ENCODE peak calls at places on chromosome 10, in seven cellular contexts. G is neural progenitor cell; R is iPS DF 6.9; N is transverse colon; O is colonic mucosa; B is brain microvascular endothelial cell; C is CD8-positive, alpha-beta memory T cell. D is an unnamed sample.

GRCh38 chr10:88991161-88991899 is 732 bp downstream of the FAS start:
- DNase-seq in G (peak), R (no peak), N (peak), O (peak), B (peak), C (peak), D (peak)

GRCh38 chr10:116511365-116511764 is 34.4 kb upstream of the PNLIP start:
- DNase-seq in G (no peak), R (no peak), N (no peak), O (no peak), B (no peak), C (no peak), D (no peak)

GRCh38 chr10:78634835-78635234 is 433.9 kb upstream of the ZMIZ1 start:
- DNase-seq in G (no peak), R (no peak), N (no peak), O (no peak), B (peak), C (no peak), D (no peak)

GRCh38 chr10:19702215-19702614 is 114.0 kb upstream of the PLXDC2 start:
- DNase-seq in G (no peak), R (no peak), N (no peak), O (no peak), B (peak), C (no peak), D (no peak)

GRCh38 chr10:69994262-69994661 is 58.4 kb upstream of the MACROH2A2 start:
- DNase-seq in G (peak), R (peak), N (peak), O (peak), B (peak), C (no peak), D (peak)

GRCh38 chr10:65284495-65285041 is 1641.3 kb upstream of the LRRTM3 start:
- DNase-seq in G (no peak), R (no peak), N (no peak), O (peak), B (no peak), C (no peak), D (no peak)

GRCh38 chr10:106576534-106576933 is 588.0 kb downstream of the SORCS1 start:
- DNase-seq in G (no peak), R (no peak), N (no peak), O (no peak), B (no peak), C (no peak), D (no peak)

GRCh38 chr10:58741673-58742072 is 229.0 kb downstream of the BICC1 start:
- DNase-seq in G (no peak), R (no peak), N (no peak), O (no peak), B (no peak), C (no peak), D (no peak)

GRCh38 chr10:22670796-22671195 is 43.6 kb downstream of the PIP4K2A start:
- DNase-seq in G (no peak), R (no peak), N (no peak), O (no peak), B (no peak), C (no peak), D (no peak)

GRCh38 chr10:8410506-8410905 is 356.0 kb downstream of the GATA3 start:
- DNase-seq in G (no peak), R (no peak), N (no peak), O (no peak), B (no peak), C (no peak), D (no peak)

GRCh38 chr10:58791137-58791536 is 278.5 kb downstream of the BICC1 start:
- DNase-seq in G (no peak), R (no peak), N (no peak), O (no peak), B (no peak), C (no peak), D (no peak)

GRCh38 chr10:98611432-98611831 is 164.7 kb upstream of the HPS1 start:
- DNase-seq in G (no peak), R (no peak), N (no peak), O (no peak), B (no peak), C (no peak), D (no peak)

GRCh38 chr10:117362313-117362712 is 12.9 kb downstream of the PDZD8 start:
- DNase-seq in G (no peak), R (no peak), N (no peak), O (no peak), B (no peak), C (no peak), D (no peak)

GRCh38 chr10:43599333-43599732 is 6.9 kb upstream of the ZNF485 start:
- DNase-seq in G (no peak), R (no peak), N (no peak), O (no peak), B (no peak), C (no peak), D (no peak)

GRCh38 chr10:49474901-49475300 is 64.0 kb downstream of the ERCC6 start:
- DNase-seq in G (no peak), R (no peak), N (no peak), O (no peak), B (peak), C (no peak), D (no peak)

GRCh38 chr10:116210588-116211346 is 62.2 kb downstream of the GFRA1 start:
- DNase-seq in G (no peak), R (no peak), N (no peak), O (no peak), B (no peak), C (no peak), D (no peak)

GRCh38 chr10:8122970-8123369 is 68.5 kb downstream of the GATA3 start:
- DNase-seq in G (no peak), R (no peak), N (no peak), O (no peak), B (no peak), C (no peak), D (no peak)

GRCh38 chr10:31261502-31262311 is 57.3 kb upstream of the ZEB1 start:
- DNase-seq in G (no peak), R (no peak), N (no peak), O (no peak), B (peak), C (no peak), D (no peak)

DNA sequence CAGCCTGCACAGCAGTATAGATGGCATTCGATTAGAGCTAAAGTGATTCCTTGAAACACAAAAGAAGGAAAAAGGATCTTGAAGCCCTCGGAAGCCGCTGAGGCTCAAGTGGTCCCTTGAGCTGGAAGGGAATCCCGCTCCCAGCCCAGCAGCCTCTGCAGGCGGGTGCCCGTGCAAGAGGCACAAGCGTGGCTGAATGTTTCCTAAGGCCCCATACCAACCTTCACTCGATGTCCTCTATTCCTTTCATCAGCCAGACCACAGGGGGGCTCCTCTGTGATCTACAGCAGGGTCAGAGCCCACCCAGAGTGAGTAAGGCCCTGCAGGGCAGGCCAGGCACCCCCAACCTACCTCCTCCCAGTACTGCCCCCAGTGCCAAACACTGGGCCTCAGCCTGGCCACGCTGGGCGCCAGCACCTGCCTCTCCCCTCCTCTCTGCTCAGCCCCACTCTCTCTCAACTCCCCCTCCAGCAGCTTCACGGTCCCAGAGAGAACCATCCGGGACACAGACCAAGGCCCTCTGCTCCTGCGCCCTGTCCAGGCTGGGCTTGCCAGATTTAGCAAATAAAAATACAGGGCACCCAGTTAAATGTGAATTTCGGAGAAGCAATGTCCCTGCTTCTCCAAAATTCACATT is 30.5 kb downstream of the EBF3 start:
- DNase-seq in G (peak), R (no peak), N (no peak), O (no peak), B (no peak), C (no peak), D (no peak)
- H3K4me3 ChIP-seq in G (no peak), R (no peak), N (no peak), O (no peak), B (no peak), C (no peak), D (no peak)

GRCh38 chr10:110820321-110820814 is 51.4 kb upstream of the PDCD4 start:
- DNase-seq in G (no peak), R (no peak), N (no peak), O (peak), B (no peak), C (no peak), D (no peak)
- H3K27ac ChIP-seq in G (no peak), R (no peak), N (peak), O (peak), B (no peak), C (no peak), D (peak)

GRCh38 chr10:124736491-124737136 is 7.6 kb downstream of the FAM53B start:
- DNase-seq in G (no peak), R (no peak), N (peak), O (peak), B (peak), C (no peak), D (peak)
- H3K4me3 ChIP-seq in G (no peak), R (no peak), N (peak), O (peak), B (no peak), C (no peak), D (no peak)

GRCh38 chr10:1650542-1651279 is 86.6 kb downstream of the ADARB2 start:
- DNase-seq in G (no peak), R (no peak), N (no peak), O (no peak), B (no peak), C (no peak), D (no peak)
- H3K27ac ChIP-seq in G (no peak), R (no peak), N (no peak), O (no peak), B (no peak), C (no peak), D (no peak)

GRCh38 chr10:50991496-50992355 is 82.6 kb upstream of the PRKG1 start:
- DNase-seq in G (peak), R (no peak), N (peak), O (peak), B (peak), C (no peak), D (peak)

GRCh38 chr10:50992972-50993766 is 81.1 kb upstream of the PRKG1 start:
- DNase-seq in G (peak), R (no peak), N (no peak), O (peak), B (peak), C (no peak), D (peak)

GRCh38 chr10:50988792-50989191 is 85.5 kb upstream of the PRKG1 start:
- DNase-seq in G (no peak), R (no peak), N (no peak), O (no peak), B (no peak), C (no peak), D (no peak)

GRCh38 chr10:50992356-50992866 is 81.9 kb upstream of the PRKG1 start:
- DNase-seq in G (peak), R (no peak), N (no peak), O (no peak), B (no peak), C (no peak), D (no peak)

GRCh38 chr10:50990568-50991495 is 83.5 kb upstream of the PRKG1 start:
- DNase-seq in G (peak), R (no peak), N (peak), O (peak), B (peak), C (no peak), D (peak)
- H3K4me3 ChIP-seq in G (peak), R (peak), N (peak), O (peak), B (peak), C (no peak), D (peak)

DNA sequence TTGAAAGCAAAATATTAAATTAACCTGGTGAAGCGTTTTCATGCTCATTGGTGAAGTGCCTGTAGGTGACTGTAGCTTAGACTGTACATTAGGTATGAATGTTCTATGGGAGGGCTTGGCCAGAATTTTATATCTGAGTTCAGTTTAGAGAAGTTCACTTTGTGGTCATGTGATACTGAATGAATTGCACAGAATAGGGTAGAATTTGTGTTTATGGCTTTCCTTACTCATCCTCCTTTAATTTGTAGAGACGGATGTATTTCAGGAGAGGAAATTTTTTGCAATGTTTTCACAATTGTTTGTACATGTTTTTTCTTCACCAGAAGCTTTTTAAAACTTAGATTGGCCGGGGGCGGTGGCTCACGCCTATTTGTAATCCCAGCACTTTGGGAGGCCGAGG is 32.3 kb downstream of the REEP3 start:
- DNase-seq in G (no peak), R (no peak), N (no peak), O (no peak), B (peak), C (no peak), D (no peak)
- H3K27ac ChIP-seq in G (no peak), R (no peak), N (no peak), O (no peak), B (peak), C (no peak), D (no peak)

GRCh38 chr10:71677261-71677660 is 42.3 kb downstream of the C10orf105 start:
- DNase-seq in G (no peak), R (no peak), N (no peak), O (no peak), B (no peak), C (no peak), D (no peak)
- H3K4me3 ChIP-seq in G (no peak), R (no peak), N (no peak), O (no peak), B (no peak), C (no peak), D (no peak)

GRCh38 chr10:120400601-120401000 is 56.4 kb upstream of the PLPP4 start:
- DNase-seq in G (no peak), R (no peak), N (no peak), O (no peak), B (peak), C (no peak), D (no peak)

GRCh38 chr10:120394446-120394845 is 62.6 kb upstream of the PLPP4 start:
- DNase-seq in G (no peak), R (no peak), N (no peak), O (no peak), B (no peak), C (no peak), D (no peak)

GRCh38 chr10:120396228-120396627 is 60.8 kb upstream of the PLPP4 start:
- DNase-seq in G (no peak), R (no peak), N (no peak), O (no peak), B (no peak), C (no peak), D (no peak)

GRCh38 chr10:120402358-120402757 is 54.7 kb upstream of the PLPP4 start:
- DNase-seq in G (no peak), R (no peak), N (no peak), O (no peak), B (no peak), C (no peak), D (no peak)

DNA sequence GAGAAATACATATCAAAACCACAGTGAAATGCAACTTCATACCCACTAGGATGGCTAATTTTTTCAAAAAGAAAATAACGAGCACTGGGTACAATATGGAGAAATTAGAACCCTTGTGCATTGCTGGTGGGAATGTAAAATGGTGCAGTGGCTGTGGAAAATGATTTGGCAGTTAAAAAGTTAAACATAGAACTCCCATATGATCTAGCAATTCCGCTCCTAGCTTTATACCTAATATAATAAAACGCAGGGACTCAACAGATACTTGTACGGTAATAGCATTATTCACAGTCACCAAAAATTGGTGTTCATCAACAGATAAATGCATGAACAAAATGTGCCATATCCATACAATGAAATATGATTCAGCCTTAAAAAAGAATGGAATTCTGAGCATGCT is 58.8 kb upstream of the PLPP4 start:
- DNase-seq in G (no peak), R (no peak), N (no peak), O (no peak), B (no peak), C (no peak), D (no peak)
- H3K27ac ChIP-seq in G (no peak), R (no peak), N (no peak), O (no peak), B (no peak), C (no peak), D (no peak)

DNA sequence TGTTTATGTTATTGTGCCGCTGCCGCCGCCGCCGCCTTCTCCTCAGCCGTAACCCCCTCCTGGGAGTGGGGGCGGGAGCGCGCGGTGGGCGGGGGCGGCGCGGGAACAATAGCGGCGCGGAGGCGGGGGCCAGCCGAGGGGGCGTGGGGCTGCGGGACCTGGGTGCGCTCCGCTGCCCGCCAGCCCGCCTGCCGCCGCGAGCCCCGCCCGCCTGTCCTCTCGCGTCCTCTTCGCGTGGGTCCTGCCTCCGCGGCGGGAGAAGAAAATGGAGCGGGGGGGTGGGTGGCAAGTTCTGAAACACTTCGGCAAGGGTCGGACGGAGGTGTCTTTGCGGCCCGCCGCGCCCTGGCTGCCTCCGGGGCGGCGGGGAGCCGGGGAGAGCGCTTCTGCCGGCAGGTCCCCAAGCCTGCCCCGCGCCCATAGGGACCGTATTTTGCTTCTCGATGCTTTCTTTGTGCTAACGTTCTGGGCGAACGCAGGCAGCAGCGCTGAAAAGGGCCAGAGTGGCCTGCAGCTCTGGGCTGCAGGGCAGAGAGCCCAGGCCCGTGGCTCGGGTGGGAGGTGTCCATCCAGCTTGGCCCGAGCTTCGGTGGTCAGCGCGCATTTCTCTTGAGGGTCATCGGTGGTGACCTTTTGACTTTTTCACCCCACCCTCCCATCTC is 524 bp downstream of the MAPK8 start:
- DNase-seq in G (peak), R (no peak), N (peak), O (peak), B (peak), C (peak), D (peak)
- H3K4me3 ChIP-seq in G (peak), R (peak), N (peak), O (peak), B (peak), C (peak), D (peak)

D was measured in lung.